ENCODE peak calls at places on chromosomes 1 and 21, in six cellular contexts. L is sigmoid colon, M is tibial nerve, P is suprapubic skin, B is ovary, E is A549. C is an unnamed sample. For H3K9me3, the result is how much of the 10 kb centered on the place peaks cover.

GRCh38 chr1:42940851-42941639 is 17.6 kb downstream of the SLC2A1 start:
- DNase-seq in M (peak), E (peak), B (no peak), P (no peak), L (no peak), C (no peak)

GRCh38 chr1:32892368-32893197 is 6.3 kb downstream of the HPCA start:
- DNase-seq in E (peak), P (no peak), B (no peak), M (no peak), L (peak), C (no peak)

GRCh38 chr1:20896824-20897223 is 109.7 kb upstream of the HP1BP3 start:
- DNase-seq in E (peak), L (no peak), B (no peak), P (no peak), M (no peak), C (no peak)

GRCh38 chr1:54287821-54288220 is 87.9 kb downstream of the MRPL37 start:
- DNase-seq in P (no peak), B (no peak), L (peak), E (no peak), M (no peak), C (no peak)

GRCh38 chr21:43318841-43319781 is 107.8 kb downstream of the SIK1 start:
- DNase-seq in P (no peak), B (peak), L (no peak), E (peak), M (peak), C (no peak)

GRCh38 chr21:39843483-39843882 is 23.8 kb upstream of the PCP4 start:
- DNase-seq in P (no peak), M (no peak), L (no peak), E (no peak), B (no peak), C (peak)

GRCh38 chr1:26353210-26353859 is 595 bp downstream of the CRYBG2 start:
- DNase-seq in L (no peak), P (no peak), M (no peak), E (no peak), B (no peak), C (no peak)

GRCh38 chr1:237913345-237913744 is 22.6 kb upstream of the ZP4 start:
- DNase-seq in L (no peak), P (no peak), E (peak), M (no peak), B (no peak), C (no peak)

GRCh38 chr21:43991447-43991991 is 20.6 kb upstream of the TRAPPC10 start:
- DNase-seq in E (no peak), P (no peak), B (peak), L (peak), M (no peak), C (no peak)

GRCh38 chr1:8343464-8344001 is 25.6 kb downstream of the SLC45A1 start:
- DNase-seq in E (peak), B (peak), P (peak), M (peak), L (peak), C (peak)

GRCh38 chr1:12617511-12617900 is 504 bp downstream of the DHRS3 start:
- DNase-seq in B (no peak), M (no peak), L (no peak), E (no peak), P (no peak), C (no peak)

GRCh38 chr1:201153474-201154388 is 543 bp downstream of the TMEM9 start:
- DNase-seq in L (no peak), M (no peak), E (no peak), P (no peak), B (no peak), C (no peak)

GRCh38 chr1:152515454-152515823 is 1.2 kb downstream of the CRCT1 start:
- DNase-seq in P (no peak), E (no peak), L (no peak), B (no peak), M (no peak), C (peak)

GRCh38 chr1:182142621-182143020 is 81.1 kb upstream of the ZNF648 start:
- DNase-seq in P (no peak), B (no peak), M (no peak), E (no peak), L (no peak), C (peak)

GRCh38 chr21:20943476-20944085 is 54.6 kb upstream of the NCAM2 start:
- DNase-seq in B (no peak), E (no peak), M (no peak), L (no peak), P (no peak), C (no peak)

GRCh38 chr1:11204396-11205190 is 15.4 kb downstream of the ANGPTL7 start:
- DNase-seq in E (no peak), M (no peak), B (no peak), P (no peak), L (no peak), C (no peak)

GRCh38 chr1:167913895-167914502 is at the start of gene ADCY10:
- DNase-seq in B (no peak), M (no peak), E (no peak), L (no peak), P (no peak), C (no peak)

GRCh38 chr21:10521091-10521598 is at the start of gene TPTE:
- DNase-seq in P (no peak), B (no peak), E (no peak), M (no peak), L (no peak), C (no peak)

GRCh38 chr1:46030074-46030870 is 102.2 kb downstream of the PIK3R3 start:
- DNase-seq in B (no peak), L (no peak), E (no peak), M (no peak), P (no peak), C (no peak)

GRCh38 chr1:59767119-59767518 is 47.6 kb upstream of the HOOK1 start:
- DNase-seq in L (no peak), M (no peak), E (no peak), P (no peak), B (no peak), C (no peak)

GRCh38 chr1:207867136-207868081 is 43.5 kb downstream of the CD34 start:
- DNase-seq in E (no peak), P (peak), B (peak), L (peak), M (no peak), C (no peak)

GRCh38 chr1:2209400-2210083 is 15.0 kb upstream of the FAAP20 start:
- DNase-seq in P (no peak), B (peak), L (no peak), M (no peak), E (no peak), C (no peak)

GRCh38 chr1:228018125-228018398 is 11.3 kb downstream of the WNT3A start:
- DNase-seq in P (no peak), E (no peak), M (no peak), L (no peak), B (no peak), C (no peak)

GRCh38 chr1:223622132-223622842 is 43.2 kb downstream of the CAPN8 start:
- DNase-seq in E (no peak), L (no peak), M (no peak), P (no peak), B (no peak), C (no peak)

GRCh38 chr1:247833601-247834000 is 8.1 kb downstream of the OR11L1 start:
- DNase-seq in M (no peak), P (no peak), E (no peak), L (no peak), B (no peak), C (no peak)

GRCh38 chr1:63829349-63830327 is 55.8 kb downstream of the ROR1 start:
- DNase-seq in P (no peak), M (no peak), E (no peak), L (no peak), B (no peak), C (no peak)

GRCh38 chr1:7975212-7975865 is 13.8 kb downstream of the PARK7 start:
- DNase-seq in E (peak), P (peak), B (peak), L (peak), M (peak), C (no peak)

GRCh38 chr1:33346921-33347649 is 26.2 kb upstream of the A3GALT2 start:
- DNase-seq in P (no peak), M (no peak), E (peak), L (peak), B (no peak), C (no peak)

GRCh38 chr1:204192046-204192445 is 4.2 kb downstream of the KISS1 start:
- DNase-seq in E (no peak), P (no peak), L (no peak), M (no peak), B (no peak), C (no peak)
- TF ChIP-seq EP300 in E (no peak), P (no peak), L (no peak), M (no peak), B (no peak), C (no peak)

DNA sequence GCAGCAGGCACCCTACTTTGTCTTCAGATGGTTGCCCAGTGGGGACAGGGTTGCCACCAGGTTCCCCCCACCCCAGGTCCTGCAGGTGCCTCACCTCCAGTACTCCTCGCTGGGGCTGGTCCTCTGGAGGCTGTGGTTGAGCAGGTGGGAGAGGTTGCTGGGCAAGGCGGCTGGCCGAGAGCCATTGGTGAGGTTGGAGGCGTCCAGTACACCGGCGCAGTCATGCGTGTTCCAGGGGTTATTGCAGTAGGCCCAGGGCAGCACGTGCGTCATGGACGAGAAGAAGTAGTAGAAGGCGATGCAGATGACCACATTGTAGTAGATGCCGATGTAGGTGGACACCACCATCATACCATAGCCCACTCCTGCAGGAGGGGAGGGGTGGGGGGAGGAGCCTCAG is 16.9 kb downstream of the CCDC24 start:
- DNase-seq in E (no peak), B (no peak), M (no peak), L (no peak), P (no peak), C (no peak)
- H3K9me3 ChIP-seq in E (under half), B (under half), M (under half), L (under half), P (under half), C (under half)

DNA sequence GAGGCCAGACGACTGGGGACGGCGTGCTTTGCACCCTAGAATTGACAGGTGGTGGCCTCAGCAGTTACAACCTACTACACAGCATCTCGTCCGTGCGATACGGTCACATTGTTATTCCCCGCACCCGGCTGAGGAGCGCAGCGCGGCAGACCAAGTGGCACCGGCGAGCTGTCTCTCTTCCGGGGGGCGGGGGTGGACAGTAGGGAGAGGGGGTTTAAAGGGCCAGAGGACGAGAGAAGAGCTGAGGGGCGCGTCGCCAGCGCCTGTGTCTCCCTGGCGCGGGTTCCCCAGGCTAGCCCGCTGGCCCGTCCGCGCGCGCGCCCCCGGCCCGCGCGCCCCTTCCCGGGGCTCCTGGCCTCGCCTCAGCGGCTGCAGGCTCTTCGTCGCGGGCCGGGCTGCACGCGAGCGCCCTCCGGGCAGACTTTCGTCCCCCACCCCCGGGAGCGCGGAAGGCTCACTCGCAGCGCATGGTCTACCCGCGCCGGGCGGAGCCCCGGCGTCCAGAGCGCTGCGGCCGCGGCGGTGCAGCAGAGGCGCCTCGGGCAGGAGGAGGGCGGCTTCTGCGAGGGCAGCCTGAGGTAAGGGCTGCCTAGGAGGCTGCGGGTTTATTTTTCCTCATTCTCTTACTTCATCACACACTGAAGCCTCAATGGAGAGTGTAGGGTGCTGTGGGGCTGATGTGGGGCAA is at the start of gene PDE4B:
- DNase-seq in E (no peak), P (no peak), L (no peak), B (no peak), M (no peak), C (no peak)
- TF ChIP-seq EP300 in E (no peak), P (no peak), L (no peak), B (no peak), M (no peak), C (no peak)

GRCh38 chr21:26572668-26573381 is at the start of gene CYYR1:
- DNase-seq in P (no peak), E (no peak), L (no peak), B (no peak), M (no peak), C (no peak)

GRCh38 chr21:26570203-26570602 is 2.9 kb downstream of the CYYR1 start:
- DNase-seq in B (no peak), L (no peak), E (no peak), M (no peak), P (no peak), C (no peak)

GRCh38 chr21:26572026-26572425 is 1.1 kb downstream of the CYYR1 start:
- DNase-seq in M (no peak), P (no peak), B (no peak), E (no peak), L (no peak), C (no peak)
- H3K9me3 ChIP-seq in M (under half), P (under half), B (under half), E (under half), L (under half), C (under half)

DNA sequence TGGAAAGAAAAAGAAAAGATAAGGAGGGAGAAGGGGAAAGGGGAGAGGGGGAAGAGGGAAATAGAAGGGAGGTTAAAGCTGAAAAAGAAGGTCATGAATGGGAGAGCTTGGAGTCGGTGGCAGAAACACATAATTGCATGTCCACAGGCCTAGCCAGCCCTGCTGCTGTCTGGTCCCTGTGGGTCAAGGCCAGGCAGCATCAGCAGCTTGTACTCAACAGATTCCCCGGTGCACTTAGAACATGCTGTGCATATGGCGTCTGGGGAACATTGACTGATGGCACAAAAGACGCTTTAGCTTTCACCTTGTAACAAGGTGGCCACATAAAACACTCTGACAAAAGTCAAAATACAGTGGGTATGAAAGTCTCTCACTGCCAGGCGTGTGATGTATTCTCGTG is 25.9 kb downstream of the COG2 start:
- DNase-seq in M (no peak), L (no peak), P (no peak), B (no peak), E (no peak), C (no peak)
- TF ChIP-seq EP300 in M (no peak), L (no peak), P (no peak), B (no peak), E (no peak), C (no peak)

GRCh38 chr1:186540521-186540920 is 79.6 kb upstream of the PDC start:
- DNase-seq in P (no peak), L (no peak), B (no peak), M (no peak), E (no peak), C (no peak)

GRCh38 chr1:186535388-186536133 is 74.6 kb upstream of the PDC start:
- DNase-seq in E (peak), L (no peak), P (no peak), M (no peak), B (no peak), C (no peak)

GRCh38 chr1:186536272-186536905 is 75.5 kb upstream of the PDC start:
- DNase-seq in B (no peak), L (no peak), E (no peak), M (no peak), P (no peak), C (no peak)

DNA sequence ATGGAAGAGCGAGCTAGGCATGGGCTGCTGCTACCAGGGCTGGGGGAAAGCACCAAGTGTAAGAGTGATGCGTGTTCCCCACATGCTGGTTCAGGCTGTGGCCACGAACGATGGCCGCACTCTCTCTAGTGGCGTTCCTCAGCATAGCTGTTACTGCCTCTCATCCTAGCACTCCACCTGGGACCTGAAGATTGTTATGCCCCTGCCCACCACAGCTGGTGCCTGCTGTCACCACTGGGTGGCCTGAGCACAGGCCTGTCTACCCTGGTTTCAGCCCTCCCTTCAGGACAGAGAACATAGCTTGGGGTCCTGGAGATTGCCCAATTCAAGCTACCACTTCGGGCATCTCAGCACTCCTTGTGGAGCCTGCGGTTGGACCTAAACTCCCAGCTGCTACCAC is 80.1 kb upstream of the PDC start:
- DNase-seq in M (no peak), P (no peak), L (no peak), B (no peak), E (no peak), C (no peak)
- H3K9me3 ChIP-seq in M (under half), P (under half), L (under half), B (under half), E (under half), C (under half)

GRCh38 chr1:53176452-53177344 is 19.9 kb upstream of the CPT2 start:
- DNase-seq in M (no peak), L (peak), P (no peak), B (peak), E (peak), C (no peak)

GRCh38 chr1:53175302-53175913 is 21.2 kb upstream of the CPT2 start:
- DNase-seq in P (no peak), M (no peak), E (no peak), B (no peak), L (no peak), C (no peak)

DNA sequence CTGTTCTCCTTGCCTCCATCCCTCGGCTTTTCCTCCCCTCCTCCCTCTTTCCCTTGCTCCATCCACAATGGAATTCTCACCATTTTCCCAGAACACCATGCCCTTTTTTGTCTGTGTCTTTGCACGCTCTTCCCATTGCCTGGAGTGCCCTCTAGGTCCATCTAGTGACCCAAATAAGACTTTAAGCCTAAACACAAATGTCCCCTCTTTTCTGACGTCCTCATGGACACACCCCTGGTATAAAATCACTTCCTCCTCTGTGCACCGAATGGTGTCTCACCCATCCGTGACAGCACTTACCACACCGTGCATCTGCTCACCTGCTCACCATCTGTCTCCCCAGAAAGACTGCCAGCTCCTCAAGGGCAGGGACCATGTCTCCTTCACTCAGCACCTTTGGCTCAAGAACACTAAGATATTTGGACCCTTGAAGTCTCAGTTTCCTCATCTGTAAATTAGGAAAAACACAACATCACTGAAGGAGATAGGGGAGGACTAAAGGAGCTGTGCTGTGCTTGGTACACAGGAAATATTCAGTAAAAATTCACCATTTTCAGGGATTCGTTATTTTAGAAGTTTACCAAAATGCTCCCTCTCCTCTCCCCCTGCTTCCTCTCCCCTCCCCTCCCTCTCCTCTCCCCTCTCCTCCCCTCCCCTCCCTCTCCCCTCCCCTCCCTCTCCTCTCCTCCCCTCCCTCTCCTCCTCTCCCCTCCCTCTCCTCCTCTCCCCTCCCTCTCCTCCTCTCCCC is 23.7 kb upstream of the CPT2 start:
- DNase-seq in B (no peak), L (no peak), E (peak), P (no peak), M (no peak), C (no peak)
- TF ChIP-seq EP300 in B (no peak), L (no peak), E (no peak), P (no peak), M (no peak), C (no peak)

DNA sequence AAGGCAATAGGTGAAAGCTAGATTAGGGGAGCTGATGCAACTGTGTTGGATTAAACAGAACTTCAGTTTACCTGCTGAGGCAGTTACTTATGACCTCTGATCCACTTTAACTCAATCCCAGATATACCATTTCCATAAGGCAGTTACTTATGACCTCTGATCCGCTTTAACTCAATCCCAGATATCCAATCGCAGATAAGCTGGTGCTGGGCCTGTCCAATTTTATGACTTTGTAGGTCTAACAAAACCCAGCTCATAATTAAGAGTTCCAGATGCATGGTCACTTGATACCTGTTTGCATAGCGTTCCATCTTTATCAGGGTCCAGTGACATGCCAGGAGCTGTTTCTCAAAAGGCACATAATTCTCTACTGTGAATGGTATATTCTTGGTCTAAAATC is 396.0 kb downstream of the AGBL4 start:
- DNase-seq in P (no peak), M (no peak), L (no peak), E (no peak), B (no peak), C (no peak)
- H3K9me3 ChIP-seq in P (under half), M (under half), L (under half), E (under half), B (under half), C (under half)

GRCh38 chr21:26966978-26967913 is at the start of gene ADAMTS5:
- DNase-seq in E (no peak), M (peak), B (peak), P (peak), L (peak), C (no peak)
- TF ChIP-seq EP300 in E (no peak), M (peak), B (no peak), P (no peak), L (no peak), C (no peak)